ENCODE peak calls at places on chromosome 21, in seven cellular contexts. H, A, C, L, R, X and F are unnamed samples. For H3K9me3, the result is how much of the 10 kb centered on the place peaks cover.

GRCh38 chr21:37414292-37415253 is 48.0 kb downstream of the DYRK1A start:
- DNase-seq in R (no peak), X (no peak), A (no peak), H (no peak), L (no peak), C (no peak), F (no peak)

GRCh38 chr21:26368591-26368990 is 198.0 kb upstream of the APP start:
- DNase-seq in A (no peak), R (no peak), X (no peak), H (no peak), C (no peak), L (no peak), F (no peak)

GRCh38 chr21:15486460-15487241 is 243.1 kb upstream of the USP25 start:
- DNase-seq in A (no peak), R (no peak), X (no peak), H (no peak), C (no peak), L (no peak), F (no peak)

GRCh38 chr21:34874689-34875513 is 174.2 kb downstream of the RUNX1 start:
- DNase-seq in H (no peak), L (no peak), C (peak), R (no peak), A (no peak), X (no peak), F (no peak)

GRCh38 chr21:28754127-28754611 is 238.5 kb downstream of the LTN1 start:
- DNase-seq in A (no peak), R (no peak), H (no peak), L (peak), X (peak), C (peak), F (no peak)

GRCh38 chr21:15031790-15032357 is 32.9 kb downstream of the NRIP1 start:
- DNase-seq in R (no peak), X (no peak), C (peak), H (no peak), L (no peak), A (no peak), F (no peak)

GRCh38 chr21:35932232-35932911 is 128.0 kb downstream of the SETD4 start:
- DNase-seq in A (no peak), C (peak), X (peak), L (peak), H (peak), R (no peak), F (peak)

GRCh38 chr21:27422435-27422834 is 455.5 kb upstream of the ADAMTS5 start:
- DNase-seq in H (no peak), A (no peak), X (no peak), C (peak), L (no peak), R (no peak), F (no peak)

GRCh38 chr21:26169061-26169610 is 1.4 kb downstream of the APP start:
- DNase-seq in X (peak), H (peak), R (peak), L (no peak), A (peak), C (peak), F (no peak)

GRCh38 chr21:35050348-35051286 is 1.5 kb upstream of the RUNX1 start:
- DNase-seq in C (peak), X (no peak), H (no peak), A (no peak), R (no peak), L (no peak), F (no peak)

GRCh38 chr21:35635261-35635660 is 425.1 kb downstream of the SETD4 start:
- DNase-seq in R (no peak), A (no peak), L (no peak), C (peak), X (no peak), H (no peak), F (no peak)

GRCh38 chr21:37000381-37000780 is 6.1 kb upstream of the RIPPLY3 start:
- DNase-seq in A (no peak), C (no peak), R (no peak), L (no peak), H (no peak), X (no peak), F (no peak)

GRCh38 chr21:37562920-37563640 is 196.5 kb downstream of the DYRK1A start:
- DNase-seq in C (no peak), X (no peak), H (no peak), A (peak), R (no peak), L (no peak), F (no peak)

GRCh38 chr21:41112740-41113692 is 54.9 kb upstream of the BACE2 start:
- DNase-seq in C (peak), L (peak), A (no peak), H (no peak), R (peak), X (peak), F (no peak)

GRCh38 chr21:34073749-34074282 is 438 bp downstream of the MRPS6 start:
- DNase-seq in R (no peak), X (peak), H (no peak), A (no peak), C (peak), L (no peak), F (no peak)

GRCh38 chr21:14361958-14362357 is 21.0 kb downstream of the HSPA13 start:
- DNase-seq in C (no peak), H (no peak), R (no peak), A (no peak), L (no peak), X (no peak), F (no peak)

GRCh38 chr21:31195334-31196015 is 148.6 kb downstream of the TIAM1 start:
- DNase-seq in C (no peak), H (no peak), A (no peak), L (no peak), X (no peak), R (no peak), F (no peak)

GRCh38 chr21:15421521-15421920 is 308.3 kb upstream of the USP25 start:
- DNase-seq in L (no peak), A (no peak), X (no peak), C (no peak), H (no peak), R (no peak), F (no peak)

GRCh38 chr21:41316641-41317392 is at the start of gene FAM3B:
- DNase-seq in H (no peak), A (no peak), R (peak), C (no peak), L (no peak), X (peak), F (no peak)

GRCh38 chr21:21101911-21102310 is 103.7 kb downstream of the NCAM2 start:
- DNase-seq in A (no peak), X (peak), R (peak), H (no peak), C (no peak), L (peak), F (no peak)

GRCh38 chr21:43590220-43590619 is 69.1 kb downstream of the HSF2BP start:
- DNase-seq in L (no peak), C (peak), X (no peak), H (no peak), R (no peak), A (no peak), F (no peak)

GRCh38 chr21:43778469-43779335 is 2.6 kb upstream of the CSTB start:
- DNase-seq in C (no peak), R (no peak), L (no peak), A (no peak), H (no peak), X (no peak), F (no peak)

GRCh38 chr21:43684424-43684823 is 25.1 kb downstream of the RRP1B start:
- DNase-seq in A (no peak), C (no peak), L (no peak), X (no peak), R (no peak), H (no peak), F (no peak)

GRCh38 chr21:34336245-34336644 is 27.6 kb upstream of the KCNE2 start:
- DNase-seq in C (no peak), R (no peak), A (no peak), X (no peak), H (peak), L (no peak), F (no peak)

GRCh38 chr21:37412603-37413360 is 46.2 kb downstream of the DYRK1A start:
- DNase-seq in C (peak), X (no peak), A (no peak), H (no peak), L (peak), R (no peak), F (no peak)

GRCh38 chr21:20419780-20420179 is 578.4 kb upstream of the NCAM2 start:
- DNase-seq in A (no peak), L (no peak), R (no peak), C (no peak), X (no peak), H (no peak), F (no peak)

GRCh38 chr21:42646076-42646825 is 7.2 kb upstream of the PDE9A start:
- DNase-seq in A (peak), L (no peak), X (no peak), H (no peak), R (no peak), C (no peak), F (no peak)

GRCh38 chr21:32392299-32392879 is 423 bp downstream of the URB1 start:
- DNase-seq in C (peak), H (no peak), L (no peak), A (no peak), R (no peak), X (no peak), F (no peak)

GRCh38 chr21:29217818-29218252 is 80.9 kb upstream of the BACH1 start:
- DNase-seq in L (peak), X (no peak), H (no peak), A (no peak), C (peak), R (no peak), F (no peak)

GRCh38 chr21:33169360-33169759 is 60.4 kb upstream of the IFNAR2 start:
- DNase-seq in C (no peak), R (no peak), L (no peak), X (no peak), H (no peak), A (no peak), F (no peak)

GRCh38 chr21:42570841-42571387 is 57.3 kb downstream of the SLC37A1 start:
- DNase-seq in C (no peak), L (no peak), A (no peak), H (peak), R (no peak), X (no peak), F (no peak)

GRCh38 chr21:45588861-45589491 is 46.7 kb upstream of the SLC19A1 start:
- DNase-seq in A (no peak), C (no peak), X (no peak), L (no peak), R (no peak), H (no peak), F (no peak)
- H3K9me3 ChIP-seq in A (under half), C (under half), X (under half), L (under half), R (under half), H (under half), F (under half)

GRCh38 chr21:45186709-45187108 is 101.0 kb downstream of the POFUT2 start:
- DNase-seq in L (no peak), A (no peak), X (no peak), H (no peak), C (no peak), R (no peak), F (no peak)

GRCh38 chr21:45182958-45183357 is 104.7 kb downstream of the POFUT2 start:
- DNase-seq in A (no peak), H (no peak), R (no peak), C (no peak), L (no peak), X (no peak), F (no peak)

GRCh38 chr21:45183852-45184251 is 103.8 kb downstream of the POFUT2 start:
- DNase-seq in R (no peak), C (no peak), H (no peak), L (no peak), A (no peak), X (no peak), F (no peak)

GRCh38 chr21:45187646-45188045 is 100.0 kb downstream of the POFUT2 start:
- DNase-seq in X (no peak), C (peak), L (no peak), H (no peak), R (no peak), A (no peak), F (no peak)

DNA sequence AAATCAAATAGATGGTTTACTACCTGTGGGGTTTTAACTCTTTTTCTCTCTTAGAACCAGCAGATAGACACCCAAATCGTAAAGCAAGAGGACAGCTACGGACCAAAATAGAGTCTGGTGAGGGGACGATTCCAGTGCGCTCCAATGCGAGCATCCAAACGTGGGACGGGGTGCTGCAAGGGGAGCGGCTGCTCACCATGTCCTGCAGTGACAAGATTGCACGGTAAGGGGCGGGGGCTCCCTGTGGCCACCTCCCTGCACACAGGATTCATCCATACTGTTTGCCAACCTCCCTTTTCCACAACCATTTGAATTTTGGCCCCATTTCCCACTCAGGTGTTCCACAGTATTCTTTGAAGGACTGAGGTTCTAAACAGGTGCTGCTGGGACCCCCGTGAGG is 102.8 kb downstream of the POFUT2 start:
- DNase-seq in C (no peak), L (no peak), R (no peak), H (no peak), X (no peak), A (no peak), F (no peak)
- H3K9me3 ChIP-seq in C (under half), L (under half), R (under half), H (under half), X (under half), A (under half), F (under half)

DNA sequence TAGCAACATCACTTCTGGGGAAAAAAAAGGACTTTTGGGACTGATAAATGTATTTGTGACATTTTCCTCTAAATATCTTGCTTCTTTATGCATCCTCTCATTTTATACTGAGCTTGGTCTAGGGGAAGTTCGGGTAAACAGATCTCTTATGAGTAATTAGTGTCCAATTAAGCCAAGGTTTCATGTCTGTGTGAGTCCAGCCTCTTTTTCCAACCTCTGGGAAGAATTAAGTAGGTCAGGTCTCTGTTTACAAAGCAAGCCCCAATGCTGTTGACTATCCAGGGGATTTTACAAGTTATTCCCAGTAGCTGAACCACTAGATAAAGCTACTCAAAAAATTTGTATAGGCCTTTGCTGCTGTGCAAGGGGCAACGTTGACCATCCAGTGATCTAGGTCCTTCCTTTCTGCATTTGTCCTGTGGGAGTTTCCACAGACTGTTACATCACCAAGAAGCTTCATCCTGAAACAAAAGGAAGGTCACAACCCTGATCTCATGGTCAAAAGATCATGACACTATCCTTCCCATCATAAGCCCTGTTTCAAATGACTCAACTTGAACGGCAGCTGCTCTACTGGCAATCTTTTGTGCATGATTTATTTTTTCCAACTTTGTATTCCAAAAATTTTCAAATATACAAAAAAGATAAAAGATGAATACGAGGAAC is 74.3 kb downstream of the ETS2 start:
- DNase-seq in L (no peak), X (no peak), C (no peak), A (no peak), H (no peak), R (no peak), F (no peak)
- H3K9me3 ChIP-seq in L (under half), X (under half), C (under half), A (under half), H (under half), R (under half), F (under half)

GRCh38 chr21:18218331-18218730 is 26.3 kb upstream of the CHODL start:
- DNase-seq in A (no peak), X (no peak), C (no peak), L (no peak), H (no peak), R (no peak), F (no peak)
- H3K9me3 ChIP-seq in A (under half), X (under half), C (under half), L (under half), H (under half), R (under half), F (under half)